ENCODE peak calls at places on chromosomes 12 and 14, in six cellular contexts. G is stimulated activated naive CD8-positive, alpha-beta T cell treated with anti-CD3 and anti-CD28 coated beads, Interleukin-15, amount 100 ng/mL, for 72 hours; C is AG08395; Y is NCI-H510A; Z is B cell; H is posterior cingulate gyrus. O is an unnamed sample.
A peak's percentile ranks its signal among the peaks of the same experiment; 100 is the strongest.

GRCh38 chr12:94263011-94263786 is 114.8 kb downstream of the PLXNC1 start:
- DNase-seq in G (peak; percentile 69), H (no peak), Z (peak; percentile 42), C (no peak), Y (no peak), O (no peak)

GRCh38 chr14:36845346-36846042 is 183.8 kb downstream of the PAX9 start:
- DNase-seq in Y (no peak), G (no peak), C (no peak), Z (no peak), H (no peak), O (no peak)

GRCh38 chr14:54116972-54117371 is 160.3 kb upstream of the BMP4 start:
- DNase-seq in H (no peak), G (no peak), C (peak; percentile 54), Z (no peak), Y (no peak), O (no peak)

GRCh38 chr12:93587601-93588000 is 15.1 kb downstream of the SOCS2 start:
- DNase-seq in H (no peak), Y (no peak), C (no peak), Z (no peak), G (no peak), O (no peak)

GRCh38 chr12:100229036-100229635 is 28.5 kb downstream of the ACTR6 start:
- DNase-seq in G (no peak), C (no peak), Y (no peak), Z (no peak), H (no peak), O (peak; percentile 24)

GRCh38 chr12:101230547-101230946 is 20.5 kb upstream of the SLC5A8 start:
- DNase-seq in Y (no peak), Z (no peak), H (no peak), C (peak; percentile 67), G (no peak), O (no peak)

GRCh38 chr14:105487449-105487985 is 831 bp downstream of the CRIP1 start:
- DNase-seq in C (no peak), Y (no peak), Z (peak; percentile 85), H (no peak), G (no peak), O (no peak)

GRCh38 chr12:3186546-3187237 is 109.5 kb downstream of the TSPAN9 start:
- DNase-seq in H (no peak), Z (no peak), C (no peak), G (no peak), Y (no peak), O (no peak)

GRCh38 chr12:1869145-1869544 is 48.8 kb downstream of the LRTM2 start:
- DNase-seq in C (no peak), G (no peak), H (no peak), Y (no peak), Z (no peak), O (no peak)

GRCh38 chr12:51009038-51009437 is 17.1 kb downstream of the SLC11A2 start:
- DNase-seq in C (no peak), Y (no peak), G (peak; percentile 30), Z (peak; percentile 36), H (peak; percentile 87), O (peak; percentile 42)

GRCh38 chr12:25648460-25648859 is 95.4 kb upstream of the LMNTD1 start:
- DNase-seq in H (no peak), C (peak; percentile 40), G (no peak), Y (peak; percentile 68), Z (no peak), O (peak; percentile 24)

GRCh38 chr14:63039800-63040380 is 5.4 kb downstream of the KCNH5 start:
- DNase-seq in Y (no peak), H (no peak), C (no peak), G (no peak), Z (no peak), O (peak; percentile 37)

GRCh38 chr12:132523576-132524331 is 33.8 kb downstream of the FBRSL1 start:
- DNase-seq in G (peak; percentile 65), H (peak; percentile 72), Z (peak; percentile 97), Y (no peak), C (peak; percentile 86), O (peak; percentile 39)

GRCh38 chr14:34629657-34630529 is at the start of gene SNX6:
- DNase-seq in Y (peak; percentile 39), G (peak; percentile 78), C (peak; percentile 99), Z (peak; percentile 99), H (peak; percentile 84), O (peak; percentile 75)

GRCh38 chr12:20140751-20141150 is 227.6 kb upstream of the PDE3A start:
- DNase-seq in G (no peak), Z (no peak), Y (no peak), H (no peak), C (no peak), O (no peak)

GRCh38 chr14:89681086-89682018 is 264.3 kb upstream of the FOXN3 start:
- DNase-seq in Y (no peak), Z (no peak), C (no peak), G (peak; percentile 28), H (no peak), O (no peak)

GRCh38 chr14:59240356-59240755 is 51.9 kb downstream of the DAAM1 start:
- DNase-seq in C (no peak), Y (no peak), G (no peak), H (no peak), Z (no peak), O (no peak)

GRCh38 chr14:20446889-20447288 is 7.7 kb downstream of the OSGEP start:
- DNase-seq in C (no peak), Y (no peak), Z (no peak), G (no peak), H (no peak), O (no peak)

GRCh38 chr12:6884539-6884938 is 11.4 kb upstream of the SPSB2 start:
- DNase-seq in C (no peak), H (no peak), G (no peak), Z (no peak), Y (no peak), O (no peak)

GRCh38 chr14:94562019-94562418 is 777 bp downstream of the SERPINA4 start:
- DNase-seq in H (no peak), C (no peak), G (no peak), Z (no peak), Y (no peak), O (no peak)

GRCh38 chr12:27515671-27516070 is 8.3 kb upstream of the PPFIBP1 start:
- DNase-seq in C (no peak), H (no peak), Y (no peak), G (no peak), Z (no peak), O (no peak)

GRCh38 chr12:109445224-109445623 is 31.9 kb downstream of the KCTD10 start:
- DNase-seq in Y (no peak), H (no peak), G (no peak), Z (no peak), C (peak; percentile 70), O (peak; percentile 81)